ENCODE peak calls at places on chromosomes 7 and 10, in five cellular contexts. N is HCT116, Z is SK-N-SH, A is GM12878, K is K562. T is an unnamed sample.

GRCh38 chr7:7443951-7444350 is 91.7 kb downstream of the COL28A1 start:
- DNase-seq in N (no peak), Z (no peak), A (no peak), K (no peak), T (no peak)

GRCh38 chr7:129438839-129439640 is 4.8 kb downstream of the STRIP2 start:
- DNase-seq in N (peak), Z (no peak), A (no peak), K (peak), T (peak)

GRCh38 chr10:118522791-118523498 is 72.5 kb downstream of the PRLHR start:
- DNase-seq in N (peak), Z (no peak), A (no peak), K (no peak), T (no peak)

GRCh38 chr10:59807629-59808620 is 54.7 kb upstream of the MRLN start:
- DNase-seq in N (no peak), Z (no peak), A (no peak), K (no peak), T (no peak)

GRCh38 chr7:114504586-114504985 is 90.0 kb downstream of the FOXP2 start:
- DNase-seq in N (no peak), Z (no peak), A (no peak), K (no peak), T (no peak)

GRCh38 chr7:150453892-150454291 is 3.5 kb downstream of the GIMAP8 start:
- DNase-seq in N (no peak), Z (no peak), A (no peak), K (no peak), T (no peak)

GRCh38 chr10:109994711-109995110 is 13.1 kb upstream of the ADD3 start:
- DNase-seq in N (no peak), Z (no peak), A (no peak), K (no peak), T (no peak)

GRCh38 chr10:92241158-92241500 is 49.7 kb downstream of the CPEB3 start:
- DNase-seq in N (no peak), Z (peak), A (no peak), K (peak), T (peak)

GRCh38 chr7:127865466-127865865 is 165.8 kb downstream of the LRRC4 start:
- DNase-seq in N (no peak), Z (no peak), A (no peak), K (no peak), T (peak)

GRCh38 chr10:101067356-101068083 is 5.7 kb downstream of the KAZALD1 start:
- DNase-seq in N (peak), Z (peak), A (peak), K (peak), T (peak)

GRCh38 chr7:365593-365992 is 75.6 kb downstream of the FOXL3 start:
- DNase-seq in N (no peak), Z (no peak), A (no peak), K (no peak), T (no peak)

GRCh38 chr10:22945934-22946673 is 18.3 kb downstream of the ARMC3 start:
- DNase-seq in N (no peak), Z (no peak), A (peak), K (no peak), T (no peak)

GRCh38 chr7:80678703-80679102 is 40.3 kb downstream of the CD36 start:
- DNase-seq in N (no peak), Z (no peak), A (no peak), K (no peak), T (peak)

GRCh38 chr10:50501478-50501877 is 122.3 kb downstream of the SGMS1 start:
- DNase-seq in N (no peak), Z (no peak), A (no peak), K (peak), T (peak)

GRCh38 chr10:69616358-69616757 is 13.7 kb upstream of the FAM241B start:
- DNase-seq in N (no peak), Z (no peak), A (no peak), K (no peak), T (no peak)

GRCh38 chr7:25851332-25852248 is 300.4 kb upstream of the NFE2L3 start:
- DNase-seq in N (no peak), Z (peak), A (no peak), K (peak), T (peak)

GRCh38 chr7:142868881-142869415 is 14.1 kb downstream of the EPHB6 start:
- DNase-seq in N (no peak), Z (no peak), A (no peak), K (no peak), T (no peak)

GRCh38 chr10:34489973-34490372 is 325.1 kb downstream of the PARD3 start:
- DNase-seq in N (peak), Z (no peak), A (no peak), K (no peak), T (no peak)

GRCh38 chr7:155228894-155229293 is 68.8 kb upstream of the INSIG1 start:
- DNase-seq in N (no peak), Z (no peak), A (no peak), K (no peak), T (no peak)

GRCh38 chr10:14688606-14689005 is 86.1 kb downstream of the FAM107B start:
- DNase-seq in N (no peak), Z (peak), A (no peak), K (no peak), T (no peak)

GRCh38 chr10:58016614-58017013 is 251.1 kb downstream of the IPMK start:
- DNase-seq in N (no peak), Z (no peak), A (no peak), K (no peak), T (no peak)

GRCh38 chr10:126919426-126919825 is 14.2 kb downstream of the DOCK1 start:
- DNase-seq in N (no peak), Z (no peak), A (no peak), K (no peak), T (no peak)

GRCh38 chr10:123998197-123999141 is 94.9 kb downstream of the CHST15 start:
- DNase-seq in N (no peak), Z (peak), A (no peak), K (no peak), T (no peak)

GRCh38 chr10:2456834-2457233 is 610.5 kb upstream of the PFKP start:
- DNase-seq in N (no peak), Z (no peak), A (no peak), K (no peak), T (no peak)

GRCh38 chr7:2821842-2822507 is 22.1 kb downstream of the GNA12 start:
- DNase-seq in N (no peak), Z (no peak), A (no peak), K (no peak), T (no peak)

GRCh38 chr10:60186315-60187071 is 203.2 kb downstream of the ANK3 start:
- DNase-seq in N (no peak), Z (no peak), A (no peak), K (no peak), T (no peak)

GRCh38 chr10:132434405-132435005 is 37.5 kb downstream of the PWWP2B start:
- DNase-seq in N (no peak), Z (peak), A (no peak), K (peak), T (no peak)

GRCh38 chr10:3902054-3902808 is 117.2 kb upstream of the KLF6 start:
- DNase-seq in N (no peak), Z (no peak), A (peak), K (no peak), T (peak)

GRCh38 chr10:3898821-3899220 is 113.8 kb upstream of the KLF6 start:
- DNase-seq in N (peak), Z (no peak), A (no peak), K (no peak), T (peak)

GRCh38 chr10:3902809-3903410 is 117.9 kb upstream of the KLF6 start:
- DNase-seq in N (no peak), Z (no peak), A (no peak), K (no peak), T (no peak)

GRCh38 chr10:3904419-3904975 is 119.5 kb upstream of the KLF6 start:
- DNase-seq in N (no peak), Z (no peak), A (no peak), K (no peak), T (no peak)

DNA sequence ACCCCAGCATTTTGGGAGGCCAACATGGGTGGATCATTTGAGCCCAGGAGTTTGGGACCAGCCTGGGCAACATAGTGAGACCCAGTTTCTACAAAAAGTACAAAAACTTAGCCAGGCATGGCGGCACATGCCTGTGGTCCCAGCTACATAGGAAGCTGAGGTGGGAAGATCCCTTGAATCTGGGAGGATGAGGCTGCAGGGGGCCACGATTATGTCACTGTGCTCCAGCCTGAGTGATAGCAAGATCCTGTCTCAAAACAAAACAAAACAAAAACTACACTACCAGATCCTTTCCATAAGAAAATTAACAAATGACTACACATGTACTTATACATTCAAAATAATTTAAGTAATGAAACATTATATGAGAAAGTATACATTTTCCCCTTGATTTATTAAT is 116.4 kb upstream of the KLF6 start:
- DNase-seq in N (no peak), Z (no peak), A (no peak), K (no peak), T (no peak)
- TF ChIP-seq ZBTB33 in N (no peak), Z (no peak), A (no peak), K (no peak), T (no peak)

GRCh38 chr10:4504550-4504949 is 321.5 kb upstream of the AKR1E2 start:
- DNase-seq in N (no peak), Z (no peak), A (no peak), K (no peak), T (no peak)

GRCh38 chr10:4501306-4501705 is 324.7 kb upstream of the AKR1E2 start:
- DNase-seq in N (no peak), Z (no peak), A (no peak), K (no peak), T (no peak)

GRCh38 chr10:4503076-4503475 is 322.9 kb upstream of the AKR1E2 start:
- DNase-seq in N (no peak), Z (no peak), A (no peak), K (no peak), T (no peak)

DNA sequence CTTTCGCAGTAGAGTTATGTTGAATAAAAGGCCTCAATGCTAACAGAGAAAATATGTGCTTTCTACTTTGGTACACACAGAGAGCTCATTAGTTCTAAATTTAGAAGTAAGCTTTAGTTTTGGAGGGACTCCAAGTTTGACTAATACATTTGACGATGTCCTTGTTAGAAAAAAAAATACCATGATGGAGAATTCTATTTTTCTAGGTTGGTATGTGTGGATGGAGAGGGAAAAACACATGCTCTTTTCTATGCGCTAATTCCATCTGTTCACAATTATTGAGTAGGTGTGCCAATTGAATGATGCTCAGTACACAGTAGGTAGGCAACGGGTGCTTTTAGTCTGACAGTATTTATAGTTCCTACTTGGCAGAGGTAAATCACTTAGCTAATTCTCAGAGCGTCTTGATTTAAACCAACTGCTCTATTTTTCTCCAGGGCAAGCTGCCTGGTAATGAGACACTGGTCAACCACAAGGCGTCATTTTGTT is 327.2 kb upstream of the AKR1E2 start:
- DNase-seq in N (no peak), Z (no peak), A (no peak), K (no peak), T (no peak)
- TF ChIP-seq ZBTB33 in N (no peak), Z (peak), A (no peak), K (no peak), T (no peak)

GRCh38 chr7:19587291-19587690 is 121.5 kb downstream of the POLR1F start:
- DNase-seq in N (no peak), Z (no peak), A (no peak), K (no peak), T (no peak)
- TF ChIP-seq ZBTB33 in N (no peak), Z (no peak), A (no peak), K (no peak), T (no peak)

DNA sequence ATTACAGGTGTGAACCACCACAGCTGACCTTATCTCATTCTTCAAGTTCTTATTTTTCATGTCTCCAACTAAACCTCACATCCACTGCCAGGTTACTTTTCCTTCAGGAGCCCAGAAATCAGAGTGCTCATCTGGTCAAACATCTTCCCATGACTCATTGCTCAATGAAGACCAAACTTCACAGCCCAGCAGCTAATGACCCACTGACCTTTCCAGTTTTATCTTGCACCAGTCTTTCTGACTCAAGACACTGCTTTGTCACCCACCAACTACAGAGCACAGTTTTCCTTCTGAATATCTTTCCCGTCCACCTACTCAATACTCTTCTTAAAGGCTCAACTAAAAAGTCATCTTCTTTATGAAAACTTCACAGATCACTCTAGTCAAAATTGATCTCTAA is 245.1 kb downstream of the CHCHD3 start:
- DNase-seq in N (no peak), Z (no peak), A (no peak), K (peak), T (no peak)
- TF ChIP-seq ZBTB33 in N (no peak), Z (no peak), A (no peak), K (no peak), T (no peak)

GRCh38 chr10:113053091-113053490 is 103.0 kb downstream of the TCF7L2 start:
- DNase-seq in N (no peak), Z (no peak), A (no peak), K (no peak), T (no peak)

GRCh38 chr10:113049881-113050280 is 99.8 kb downstream of the TCF7L2 start:
- DNase-seq in N (no peak), Z (no peak), A (no peak), K (no peak), T (no peak)

GRCh38 chr10:113051456-113051855 is 101.4 kb downstream of the TCF7L2 start:
- DNase-seq in N (no peak), Z (no peak), A (no peak), K (no peak), T (no peak)

GRCh38 chr10:113053881-113054280 is 103.8 kb downstream of the TCF7L2 start:
- DNase-seq in N (no peak), Z (no peak), A (no peak), K (no peak), T (no peak)

GRCh38 chr10:113052076-113052830 is 102.2 kb downstream of the TCF7L2 start:
- DNase-seq in N (no peak), Z (no peak), A (no peak), K (peak), T (no peak)
- TF ChIP-seq ZBTB33 in N (no peak), Z (no peak), A (no peak), K (no peak), T (no peak)

GRCh38 chr7:77200542-77200941 is 923 bp upstream of the FGL2 start:
- DNase-seq in N (no peak), Z (no peak), A (no peak), K (no peak), T (no peak)

GRCh38 chr7:77199008-77199966 is at the start of gene FGL2:
- DNase-seq in N (no peak), Z (no peak), A (no peak), K (no peak), T (no peak)

GRCh38 chr7:77202544-77202976 is 2.9 kb upstream of the FGL2 start:
- DNase-seq in N (no peak), Z (no peak), A (peak), K (no peak), T (no peak)

DNA sequence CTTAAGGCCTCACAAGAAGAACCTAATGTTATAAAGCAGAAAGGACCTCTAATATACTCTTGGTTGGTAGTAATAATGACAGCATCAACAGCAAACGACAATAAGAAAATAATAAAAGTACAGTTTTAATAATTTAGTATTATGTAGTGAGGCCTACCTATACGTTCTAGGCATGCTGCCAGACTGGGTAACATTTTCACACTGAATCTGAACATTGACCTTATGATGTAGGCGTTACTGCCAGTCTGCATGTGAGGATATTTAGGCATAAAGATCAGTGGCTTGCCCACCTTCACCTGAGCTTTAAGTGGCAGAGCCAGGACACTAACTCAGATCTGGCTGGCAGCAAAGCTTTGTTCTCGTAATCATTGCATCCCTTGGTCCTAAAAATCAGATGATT is 2.5 kb downstream of the FGL2 start:
- DNase-seq in N (no peak), Z (no peak), A (no peak), K (no peak), T (no peak)
- TF ChIP-seq ZBTB33 in N (no peak), Z (no peak), A (no peak), K (no peak), T (no peak)

GRCh38 chr10:16519250-16519907 is 2.3 kb downstream of the C1QL3 start:
- DNase-seq in N (no peak), Z (no peak), A (no peak), K (no peak), T (no peak)

GRCh38 chr10:16518822-16519221 is 2.9 kb downstream of the C1QL3 start:
- DNase-seq in N (no peak), Z (peak), A (no peak), K (no peak), T (no peak)

GRCh38 chr10:16521311-16522016 is at the start of gene C1QL3:
- DNase-seq in N (no peak), Z (peak), A (no peak), K (no peak), T (no peak)

GRCh38 chr10:16519908-16520861 is 1.5 kb downstream of the C1QL3 start:
- DNase-seq in N (no peak), Z (peak), A (no peak), K (no peak), T (no peak)

DNA sequence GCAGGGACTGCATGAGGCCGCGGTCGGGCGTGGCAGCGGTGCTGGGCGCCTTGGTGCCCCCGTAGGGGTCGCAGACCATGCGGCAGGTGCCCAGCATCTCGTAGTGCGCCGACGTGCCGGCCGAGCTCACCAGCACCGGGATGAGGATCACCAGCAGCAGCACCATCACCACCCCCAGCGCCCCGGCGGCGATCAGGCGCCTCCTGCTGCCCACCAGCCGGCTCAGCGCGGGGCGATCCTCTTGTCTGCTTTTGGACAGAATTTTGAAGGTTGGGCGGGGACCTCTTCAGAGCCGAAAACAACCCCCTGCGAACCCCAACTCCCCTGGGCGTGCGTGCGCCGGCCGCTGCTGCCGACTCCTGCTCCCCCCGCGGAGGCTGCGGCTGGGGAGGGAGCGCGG is 779 bp downstream of the C1QL3 start:
- DNase-seq in N (no peak), Z (peak), A (no peak), K (no peak), T (no peak)
- TF ChIP-seq ZBTB33 in N (no peak), Z (no peak), A (no peak), K (no peak), T (no peak)

T was measured in HepG2.